ENCODE peak calls at places on chromosome 12, in nine cellular contexts. R is activated B cell treated with CpG ODN at 0.5 μM for 24 hours; H is mesothelial cell of epicardium; X is type B pancreatic cell; M is activated CD8-positive, alpha-beta T cell treated with anti-CD3 and anti-CD28 coated beads for 36 hours; S is lower leg skin; K is Panc1; B is HFFc6; Q is GM23338. O is an unnamed sample.

GRCh38 chr12:121803861-121804416 is at the start of gene SETD1B:
- DNase-seq in K (no peak), R (peak; percentile 70), B (peak; percentile 54), M (peak; percentile 62), H (no peak), Q (peak; percentile 82), S (no peak), X (no peak), O (peak; percentile 70)

GRCh38 chr12:8914716-8915526 is 612 bp downstream of the PHC1 start:
- DNase-seq in Q (peak; percentile 78), X (peak; percentile 75), M (peak; percentile 68), H (peak; percentile 44), S (peak; percentile 25), K (no peak), B (peak; percentile 43), R (peak; percentile 65), O (peak; percentile 85)

GRCh38 chr12:92155733-92156132 is 10.1 kb upstream of the BTG1 start:
- DNase-seq in S (no peak), B (no peak), Q (no peak), K (no peak), R (no peak), M (no peak), H (no peak), X (no peak), O (no peak)

GRCh38 chr12:79373896-79374499 is 316.8 kb downstream of the PAWR start:
- DNase-seq in M (peak; percentile 22), H (no peak), X (no peak), K (no peak), R (no peak), S (no peak), B (no peak), Q (peak; percentile 75), O (peak; percentile 13)

GRCh38 chr12:8493084-8493483 is 20.2 kb upstream of the CLEC4D start:
- DNase-seq in R (no peak), K (no peak), S (peak; percentile 39), M (peak; percentile 82), H (no peak), B (no peak), Q (no peak), X (no peak), O (peak; percentile 72)

GRCh38 chr12:94041833-94042232 is 106.5 kb upstream of the PLXNC1 start:
- DNase-seq in B (no peak), K (no peak), S (no peak), H (no peak), R (no peak), X (no peak), M (no peak), Q (no peak), O (no peak)

GRCh38 chr12:28973491-28973890 is 175.6 kb upstream of the FAR2 start:
- DNase-seq in Q (no peak), R (no peak), M (no peak), B (no peak), H (no peak), S (no peak), K (no peak), X (no peak), O (no peak)

GRCh38 chr12:94609917-94610443 is 40.4 kb downstream of the TMCC3 start:
- DNase-seq in M (no peak), X (no peak), K (no peak), Q (peak; percentile 30), S (no peak), H (no peak), R (no peak), B (no peak), O (no peak)

GRCh38 chr12:59077153-59077930 is 157.0 kb upstream of the LRIG3 start:
- DNase-seq in K (no peak), Q (no peak), B (no peak), H (no peak), R (no peak), X (no peak), M (no peak), S (peak; percentile 65), O (no peak)

GRCh38 chr12:32726286-32726685 is 29.4 kb downstream of the YARS2 start:
- DNase-seq in K (no peak), B (no peak), R (no peak), X (no peak), M (no peak), Q (no peak), S (no peak), H (no peak), O (no peak)

GRCh38 chr12:108712925-108713203 is 18.5 kb downstream of the CORO1C start:
- DNase-seq in Q (no peak), R (no peak), B (no peak), S (no peak), X (no peak), H (no peak), M (no peak), K (no peak), O (no peak)

GRCh38 chr12:108717243-108717642 is 14.1 kb downstream of the CORO1C start:
- DNase-seq in X (no peak), R (no peak), K (no peak), B (no peak), H (no peak), Q (no peak), S (no peak), M (no peak), O (no peak)

GRCh38 chr12:108712164-108712924 is 19.0 kb downstream of the CORO1C start:
- DNase-seq in H (no peak), K (no peak), X (no peak), B (no peak), Q (peak; percentile 59), S (no peak), R (no peak), M (no peak), O (no peak)

GRCh38 chr12:108713471-108713870 is 17.8 kb downstream of the CORO1C start:
- DNase-seq in R (no peak), H (no peak), K (no peak), B (no peak), X (no peak), Q (no peak), M (no peak), S (no peak), O (no peak)

DNA sequence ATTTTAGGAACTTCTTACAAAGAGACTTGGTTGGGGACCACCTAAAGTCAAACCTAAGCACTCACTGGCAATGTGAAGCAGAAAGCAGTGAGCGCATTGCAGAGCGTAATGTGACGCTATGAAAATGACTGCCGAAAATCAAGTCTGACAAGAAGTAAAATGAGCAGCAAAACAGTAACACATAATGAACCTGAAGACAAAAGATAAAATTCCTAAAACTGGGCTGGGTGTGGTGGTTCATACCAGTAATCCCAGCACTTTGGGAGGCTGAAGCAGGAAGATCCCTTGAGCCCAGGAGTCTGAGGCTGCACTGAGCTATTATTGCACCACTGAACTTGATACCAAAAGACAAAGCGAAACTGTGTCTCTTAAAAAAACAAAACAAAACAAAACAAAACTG is 16.5 kb downstream of the CORO1C start:
- DNase-seq in M (no peak), Q (no peak), X (no peak), K (no peak), R (no peak), B (no peak), H (no peak), S (no peak), O (no peak)
- TF ChIP-seq CTCF in M (no peak), Q (no peak), X (no peak), K (no peak), R (no peak), B (no peak), H (no peak), S (no peak), O (no peak)

GRCh38 chr12:113306382-113306781 is 28.5 kb downstream of the SLC8B1 start:
- DNase-seq in H (no peak), S (no peak), R (no peak), X (no peak), Q (no peak), B (no peak), K (no peak), M (no peak), O (no peak)

GRCh38 chr12:113315358-113315757 is 19.6 kb downstream of the SLC8B1 start:
- DNase-seq in K (no peak), B (no peak), H (no peak), X (no peak), S (no peak), R (no peak), Q (no peak), M (no peak), O (no peak)

GRCh38 chr12:113305281-113305856 is 29.5 kb downstream of the SLC8B1 start:
- DNase-seq in B (no peak), R (no peak), M (no peak), X (no peak), Q (no peak), H (no peak), K (no peak), S (no peak), O (no peak)

GRCh38 chr12:113314121-113314529 is 20.8 kb downstream of the SLC8B1 start:
- DNase-seq in R (no peak), H (no peak), X (no peak), B (no peak), Q (no peak), S (no peak), K (no peak), M (no peak), O (no peak)

GRCh38 chr12:113310489-113310888 is 24.4 kb downstream of the SLC8B1 start:
- DNase-seq in Q (peak; percentile 64), K (no peak), X (no peak), R (no peak), M (no peak), B (no peak), S (no peak), H (no peak), O (no peak)
- TF ChIP-seq CTCF in Q (no peak), K (no peak), X (no peak), R (no peak), M (no peak), B (peak; percentile 56), S (no peak), H (no peak), O (no peak)

GRCh38 chr12:52832451-52832850 is 1.7 kb downstream of the KRT79 start:
- DNase-seq in Q (no peak), K (no peak), R (no peak), S (no peak), X (no peak), H (no peak), B (no peak), M (no peak), O (no peak)

GRCh38 chr12:52831251-52831650 is 2.9 kb downstream of the KRT79 start:
- DNase-seq in M (no peak), K (no peak), S (no peak), R (no peak), B (no peak), X (no peak), H (no peak), Q (no peak), O (no peak)

GRCh38 chr12:52827499-52828090 is 6.5 kb downstream of the KRT79 start:
- DNase-seq in B (no peak), K (no peak), S (no peak), X (no peak), Q (no peak), R (no peak), H (no peak), M (no peak), O (no peak)

GRCh38 chr12:52828156-52829090 is 5.7 kb downstream of the KRT79 start:
- DNase-seq in H (no peak), M (no peak), X (no peak), R (no peak), K (no peak), B (no peak), Q (no peak), S (no peak), O (no peak)

GRCh38 chr12:52829986-52830385 is 4.1 kb downstream of the KRT79 start:
- DNase-seq in K (no peak), H (no peak), S (no peak), M (no peak), X (no peak), R (no peak), B (no peak), Q (no peak), O (no peak)
- TF ChIP-seq CTCF in K (no peak), H (no peak), S (no peak), M (no peak), X (no peak), R (no peak), B (no peak), Q (no peak), O (no peak)

GRCh38 chr12:131018221-131018620 is 64.5 kb downstream of the ADGRD1 start:
- DNase-seq in S (no peak), M (no peak), X (no peak), B (no peak), K (no peak), H (no peak), R (no peak), Q (no peak), O (no peak)
- TF ChIP-seq CTCF in S (no peak), M (no peak), X (no peak), B (no peak), K (no peak), H (no peak), R (no peak), Q (no peak), O (no peak)